ENCODE peak calls at places on chromosomes 11 and 22, in four cellular contexts. S is RWPE1, W is midbrain, M is HEK293T. H is an unnamed sample.

GRCh38 chr11:2700415-2701211 is 819 bp upstream of the KCNQ1OT1 start:
- DNase-seq in S (peak), W (peak), M (peak), H (peak)

GRCh38 chr22:21001601-21002325 is at the start of gene THAP7:
- DNase-seq in S (peak), W (peak), M (peak), H (peak)

GRCh38 chr11:126426820-126427749 is 71.6 kb downstream of the ST3GAL4 start:
- DNase-seq in S (no peak), W (no peak), M (no peak), H (no peak)

GRCh38 chr22:43216738-43217137 is 29.8 kb upstream of the TTLL12 start:
- DNase-seq in S (no peak), W (no peak), M (no peak), H (no peak)

GRCh38 chr11:3684129-3684685 is 13.0 kb upstream of the CHRNA10 start:
- DNase-seq in S (no peak), W (no peak), M (no peak), H (no peak)

GRCh38 chr11:47720651-47721050 is 5.5 kb upstream of the AGBL2 start:
- DNase-seq in S (no peak), W (no peak), M (no peak), H (no peak)

GRCh38 chr11:110833033-110833484 is 120.8 kb upstream of the ARHGAP20 start:
- DNase-seq in S (peak), W (no peak), M (no peak), H (no peak)

GRCh38 chr11:109864834-109865557 is 228.2 kb upstream of the ZC3H12C start:
- DNase-seq in S (no peak), W (no peak), M (no peak), H (no peak)

GRCh38 chr11:37449146-37449545 is 851.1 kb upstream of the RAG2 start:
- DNase-seq in S (peak), W (peak), M (no peak), H (peak)

GRCh38 chr22:31451709-31452571 is 37.7 kb downstream of the EIF4ENIF1 start:
- DNase-seq in S (peak), W (no peak), M (peak), H (peak)

GRCh38 chr11:104798794-104799193 is 99.5 kb downstream of the CASP12 start:
- DNase-seq in S (no peak), W (no peak), M (no peak), H (no peak)

GRCh38 chr11:70656293-70656692 is 258.0 kb downstream of the CTTN start:
- DNase-seq in S (no peak), W (no peak), M (no peak), H (no peak)

GRCh38 chr22:24516301-24516737 is 21.2 kb downstream of the UPB1 start:
- DNase-seq in S (no peak), W (no peak), M (no peak), H (peak)

GRCh38 chr22:24011735-24012068 is 598 bp downstream of the CABIN1 start:
- DNase-seq in S (peak), W (no peak), M (peak), H (no peak)

GRCh38 chr11:17918049-17918605 is 94.7 kb downstream of the SERGEF start:
- DNase-seq in S (no peak), W (no peak), M (no peak), H (no peak)

GRCh38 chr11:103619480-103619879 is 417.0 kb upstream of the DDI1 start:
- DNase-seq in S (no peak), W (no peak), M (peak), H (no peak)

GRCh38 chr11:13076961-13077360 is 67.8 kb downstream of the RASSF10 start:
- DNase-seq in S (peak), W (no peak), M (no peak), H (no peak)

GRCh38 chr11:62449451-62449851 is 30.6 kb downstream of the SCGB1A1 start:
- DNase-seq in S (peak), W (no peak), M (no peak), H (no peak)

H was measured in HTR-8/SVneo.